ENCODE peak calls at places on chromosomes 2 and 18, in ten cellular contexts. L is testis, N is brain microvascular endothelial cell, J is tibial artery, X is A549, Z is dorsolateral prefrontal cortex, I is heart right ventricle, D is colonic mucosa, O is thyroid gland, H is heart left ventricle. W is an unnamed sample.

GRCh38 chr18:657311-657997 is at the start of gene TYMS:
- DNase-seq in L (peak), N (peak), J (no peak), X (peak), Z (no peak), I (peak), D (peak), O (peak), H (peak), W (peak)

GRCh38 chr18:54163458-54163857 is 61.0 kb downstream of the MBD2 start:
- DNase-seq in L (no peak), N (no peak), J (no peak), X (no peak), Z (no peak), I (no peak), D (no peak), O (no peak), H (no peak), W (no peak)

GRCh38 chr2:19711470-19712372 is 190.1 kb downstream of the TTC32 start:
- DNase-seq in L (no peak), N (peak), J (no peak), X (peak), Z (no peak), I (no peak), D (peak), O (no peak), H (peak), W (peak)

GRCh38 chr2:196170681-196171247 is 614 bp downstream of the STK17B start:
- DNase-seq in L (peak), N (peak), J (peak), X (no peak), Z (peak), I (peak), D (peak), O (no peak), H (peak), W (peak)

GRCh38 chr2:216970369-216970915 is 110.6 kb upstream of the TNP1 start:
- DNase-seq in L (no peak), N (no peak), J (no peak), X (no peak), Z (no peak), I (no peak), D (no peak), O (no peak), H (no peak), W (no peak)

GRCh38 chr2:121417826-121418225 is 112.9 kb upstream of the RNU4ATAC start:
- DNase-seq in L (no peak), N (no peak), J (no peak), X (no peak), Z (no peak), I (no peak), D (no peak), O (no peak), H (no peak), W (no peak)

GRCh38 chr2:156526950-156527636 is 90.9 kb downstream of the GPD2 start:
- DNase-seq in L (no peak), N (no peak), J (no peak), X (no peak), Z (no peak), I (no peak), D (no peak), O (no peak), H (no peak), W (no peak)

GRCh38 chr2:21067863-21068537 is 24.1 kb upstream of the APOB start:
- DNase-seq in L (no peak), N (no peak), J (no peak), X (no peak), Z (no peak), I (no peak), D (no peak), O (no peak), H (no peak), W (peak)

GRCh38 chr2:195513119-195513518 is 143.9 kb upstream of the SLC39A10 start:
- DNase-seq in L (no peak), N (no peak), J (no peak), X (no peak), Z (no peak), I (no peak), D (no peak), O (no peak), H (no peak), W (no peak)

GRCh38 chr2:174138161-174138560 is 110.2 kb downstream of the OLA1 start:
- DNase-seq in L (no peak), N (no peak), J (no peak), X (peak), Z (no peak), I (no peak), D (no peak), O (no peak), H (no peak), W (peak)

GRCh38 chr2:28338046-28338753 is 54.5 kb upstream of the FOSL2 start:
- DNase-seq in L (peak), N (peak), J (peak), X (no peak), Z (no peak), I (peak), D (peak), O (peak), H (peak), W (no peak)

GRCh38 chr18:13626544-13626908 is 99.8 kb downstream of the FAM210A start:
- DNase-seq in L (no peak), N (no peak), J (no peak), X (no peak), Z (no peak), I (no peak), D (no peak), O (no peak), H (no peak), W (no peak)

GRCh38 chr2:62200868-62201267 is 5.0 kb downstream of the B3GNT2 start:
- DNase-seq in L (no peak), N (no peak), J (no peak), X (no peak), Z (no peak), I (no peak), D (no peak), O (no peak), H (no peak), W (no peak)

GRCh38 chr2:59302683-59303082 is 1061.6 kb upstream of the FANCL start:
- DNase-seq in L (no peak), N (no peak), J (no peak), X (no peak), Z (no peak), I (no peak), D (no peak), O (no peak), H (no peak), W (no peak)
- TF ChIP-seq CTCF in L (no peak), N (no peak), J (no peak), X (no peak), Z (no peak), I (no peak), D (no peak), O (no peak), H (no peak), W (no peak)

GRCh38 chr2:34332813-34333212 is 733.7 kb upstream of the FAM98A start:
- DNase-seq in L (no peak), N (no peak), J (no peak), X (no peak), Z (no peak), I (no peak), D (no peak), O (no peak), H (no peak), W (no peak)
- H3K27ac ChIP-seq in L (no peak), N (no peak), J (no peak), X (no peak), Z (no peak), I (no peak), D (no peak), O (no peak), H (no peak), W (no peak)

DNA sequence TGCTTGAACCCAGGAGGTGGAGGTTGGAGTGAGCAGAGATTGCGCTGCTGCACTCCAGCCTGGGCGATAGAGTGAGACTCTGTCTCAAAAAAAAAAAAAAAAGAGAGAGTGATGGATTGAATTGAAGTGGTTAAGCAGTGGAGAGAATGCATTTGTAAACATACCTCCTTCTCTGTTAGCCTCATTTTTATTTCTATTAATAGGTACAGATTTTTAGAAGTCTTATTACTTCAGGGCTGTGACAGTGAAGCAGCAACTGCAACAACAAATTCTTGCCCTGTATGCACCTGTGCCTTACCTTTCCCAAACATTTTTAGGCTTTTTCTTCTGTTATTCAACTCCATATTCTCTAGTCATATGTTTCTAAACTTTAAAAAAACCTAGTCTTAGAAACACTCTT is 55.5 kb downstream of the RAB10 start:
- DNase-seq in L (no peak), N (no peak), J (no peak), X (no peak), Z (no peak), I (no peak), D (no peak), O (no peak), H (no peak), W (no peak)
- TF ChIP-seq CTCF in L (no peak), N (no peak), J (no peak), X (no peak), Z (no peak), I (no peak), D (no peak), O (no peak), H (no peak), W (no peak)

GRCh38 chr2:37358466-37358865 is 14.0 kb downstream of the QPCT start:
- DNase-seq in L (no peak), N (no peak), J (no peak), X (no peak), Z (no peak), I (no peak), D (no peak), O (no peak), H (no peak), W (no peak)

GRCh38 chr2:37361416-37361815 is 17.0 kb downstream of the QPCT start:
- DNase-seq in L (no peak), N (no peak), J (no peak), X (no peak), Z (no peak), I (no peak), D (no peak), O (no peak), H (no peak), W (no peak)

GRCh38 chr2:37365669-37366068 is 21.2 kb downstream of the QPCT start:
- DNase-seq in L (no peak), N (no peak), J (no peak), X (no peak), Z (no peak), I (no peak), D (no peak), O (no peak), H (no peak), W (no peak)

GRCh38 chr2:37364351-37364750 is 19.9 kb downstream of the QPCT start:
- DNase-seq in L (no peak), N (no peak), J (no peak), X (no peak), Z (no peak), I (no peak), D (no peak), O (no peak), H (no peak), W (no peak)

DNA sequence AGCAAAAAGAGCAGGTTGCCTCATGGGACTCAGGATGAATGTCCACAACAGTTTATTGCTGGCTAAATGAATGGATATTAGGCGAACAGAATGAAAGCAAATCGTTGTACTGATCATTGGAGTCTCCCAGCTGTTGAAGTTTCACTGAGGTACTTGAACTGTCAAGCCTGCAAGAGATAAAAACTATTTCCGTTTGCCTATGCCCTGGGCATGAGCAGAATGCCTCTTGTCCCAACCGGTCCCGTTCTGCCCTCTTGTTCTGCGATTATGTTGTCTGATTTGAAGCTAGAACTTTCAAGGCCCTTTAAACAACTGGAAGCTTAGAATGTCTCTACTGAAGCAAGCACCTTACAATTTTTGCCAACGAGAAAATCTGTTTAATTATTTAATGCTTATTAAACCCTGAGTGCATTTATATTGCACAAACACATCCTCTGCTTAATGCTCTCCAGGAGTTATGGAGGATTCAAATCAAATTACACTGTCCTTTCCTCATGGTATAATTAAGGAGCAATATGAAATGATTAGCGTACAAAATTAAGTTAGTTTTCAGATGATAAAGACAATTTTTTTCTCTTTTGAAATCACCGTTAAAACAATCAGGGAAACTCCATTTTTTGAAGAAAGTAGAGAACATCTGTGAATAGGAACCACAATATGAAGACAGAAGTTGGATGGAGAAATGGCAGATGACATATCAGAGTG is 17.7 kb downstream of the QPCT start:
- DNase-seq in L (no peak), N (no peak), J (no peak), X (no peak), Z (no peak), I (no peak), D (no peak), O (no peak), H (no peak), W (no peak)
- H3K27ac ChIP-seq in L (no peak), N (no peak), J (no peak), X (no peak), Z (no peak), I (no peak), D (no peak), O (no peak), H (no peak), W (no peak)

GRCh38 chr2:64749446-64749845 is 95.7 kb upstream of the SERTAD2 start:
- DNase-seq in L (no peak), N (no peak), J (no peak), X (no peak), Z (no peak), I (no peak), D (no peak), O (no peak), H (no peak), W (no peak)

GRCh38 chr2:64750817-64751285 is 97.1 kb upstream of the SERTAD2 start:
- DNase-seq in L (no peak), N (peak), J (peak), X (no peak), Z (peak), I (peak), D (peak), O (peak), H (peak), W (peak)

GRCh38 chr2:64750001-64750816 is 96.5 kb upstream of the SERTAD2 start:
- DNase-seq in L (peak), N (peak), J (peak), X (peak), Z (peak), I (peak), D (peak), O (peak), H (peak), W (peak)

GRCh38 chr2:64753384-64753783 is 99.7 kb upstream of the SERTAD2 start:
- DNase-seq in L (no peak), N (no peak), J (no peak), X (no peak), Z (no peak), I (no peak), D (no peak), O (no peak), H (no peak), W (no peak)

GRCh38 chr2:64751286-64752260 is 97.9 kb upstream of the SERTAD2 start:
- DNase-seq in L (peak), N (peak), J (no peak), X (peak), Z (peak), I (no peak), D (peak), O (peak), H (peak), W (peak)
- TF ChIP-seq CTCF in L (peak), N (peak), J (peak), X (no peak), Z (peak), I (peak), D (peak), O (peak), H (peak), W (no peak)

GRCh38 chr2:201114846-201115245 is 1.1 kb upstream of the CFLAR start:
- DNase-seq in L (no peak), N (no peak), J (no peak), X (no peak), Z (no peak), I (no peak), D (no peak), O (no peak), H (no peak), W (no peak)
- H3K27ac ChIP-seq in L (no peak), N (peak), J (no peak), X (peak), Z (no peak), I (peak), D (no peak), O (peak), H (peak), W (no peak)

GRCh38 chr18:2466978-2467377 is 104.3 kb downstream of the METTL4 start:
- DNase-seq in L (peak), N (no peak), J (no peak), X (no peak), Z (no peak), I (no peak), D (no peak), O (no peak), H (no peak), W (no peak)
- TF ChIP-seq CTCF in L (no peak), N (no peak), J (no peak), X (peak), Z (no peak), I (no peak), D (no peak), O (no peak), H (no peak), W (no peak)

GRCh38 chr2:72992734-72993102 is 75.4 kb downstream of the EMX1 start:
- DNase-seq in L (no peak), N (no peak), J (no peak), X (no peak), Z (no peak), I (no peak), D (no peak), O (no peak), H (peak), W (no peak)

GRCh38 chr2:72994282-72994990 is 77.1 kb downstream of the SFXN5 start:
- DNase-seq in L (no peak), N (no peak), J (peak), X (no peak), Z (no peak), I (no peak), D (no peak), O (no peak), H (peak), W (no peak)

GRCh38 chr2:72991980-72992733 is 74.8 kb downstream of the EMX1 start:
- DNase-seq in L (no peak), N (no peak), J (peak), X (no peak), Z (peak), I (no peak), D (no peak), O (no peak), H (peak), W (no peak)

GRCh38 chr2:72993585-72994280 is 76.4 kb downstream of the EMX1 start:
- DNase-seq in L (no peak), N (no peak), J (peak), X (no peak), Z (no peak), I (no peak), D (peak), O (no peak), H (no peak), W (no peak)

DNA sequence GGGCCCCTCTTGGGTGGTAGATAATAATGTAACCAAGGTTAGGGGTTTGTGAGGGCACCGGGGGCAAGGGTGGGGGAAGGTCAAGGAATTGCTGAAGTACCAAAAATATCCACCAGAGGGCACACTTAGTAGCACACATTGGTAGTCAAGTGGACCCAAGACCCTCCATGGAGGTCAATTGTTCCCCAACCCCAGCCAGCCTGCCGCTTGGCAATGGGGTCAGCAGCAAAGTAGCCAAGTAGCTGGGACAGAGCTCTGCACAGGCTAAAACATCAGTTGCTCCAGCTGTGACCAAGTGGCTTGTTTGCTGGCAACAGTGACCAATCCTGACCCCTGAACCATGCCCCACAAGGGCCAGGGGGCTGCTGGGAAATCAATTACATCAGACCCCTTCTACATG is 75.8 kb downstream of the EMX1 start:
- DNase-seq in L (peak), N (peak), J (peak), X (peak), Z (no peak), I (no peak), D (peak), O (peak), H (peak), W (peak)
- H3K27ac ChIP-seq in L (no peak), N (no peak), J (no peak), X (no peak), Z (no peak), I (no peak), D (no peak), O (no peak), H (no peak), W (no peak)

GRCh38 chr2:86621290-86621943 is 2.2 kb downstream of the RNF103 start:
- DNase-seq in L (no peak), N (no peak), J (no peak), X (no peak), Z (no peak), I (no peak), D (no peak), O (no peak), H (no peak), W (no peak)
- TF ChIP-seq CTCF in L (no peak), N (no peak), J (no peak), X (no peak), Z (no peak), I (no peak), D (no peak), O (no peak), H (no peak), W (no peak)

GRCh38 chr2:40418614-40419013 is 33.3 kb downstream of the SLC8A1 start:
- DNase-seq in L (no peak), N (no peak), J (no peak), X (no peak), Z (no peak), I (no peak), D (no peak), O (no peak), H (no peak), W (no peak)

GRCh38 chr2:40420478-40420877 is 31.4 kb downstream of the SLC8A1 start:
- DNase-seq in L (no peak), N (no peak), J (no peak), X (no peak), Z (no peak), I (no peak), D (no peak), O (no peak), H (no peak), W (no peak)

GRCh38 chr2:40416486-40416885 is 35.4 kb downstream of the SLC8A1 start:
- DNase-seq in L (no peak), N (no peak), J (no peak), X (no peak), Z (no peak), I (no peak), D (no peak), O (no peak), H (no peak), W (no peak)

DNA sequence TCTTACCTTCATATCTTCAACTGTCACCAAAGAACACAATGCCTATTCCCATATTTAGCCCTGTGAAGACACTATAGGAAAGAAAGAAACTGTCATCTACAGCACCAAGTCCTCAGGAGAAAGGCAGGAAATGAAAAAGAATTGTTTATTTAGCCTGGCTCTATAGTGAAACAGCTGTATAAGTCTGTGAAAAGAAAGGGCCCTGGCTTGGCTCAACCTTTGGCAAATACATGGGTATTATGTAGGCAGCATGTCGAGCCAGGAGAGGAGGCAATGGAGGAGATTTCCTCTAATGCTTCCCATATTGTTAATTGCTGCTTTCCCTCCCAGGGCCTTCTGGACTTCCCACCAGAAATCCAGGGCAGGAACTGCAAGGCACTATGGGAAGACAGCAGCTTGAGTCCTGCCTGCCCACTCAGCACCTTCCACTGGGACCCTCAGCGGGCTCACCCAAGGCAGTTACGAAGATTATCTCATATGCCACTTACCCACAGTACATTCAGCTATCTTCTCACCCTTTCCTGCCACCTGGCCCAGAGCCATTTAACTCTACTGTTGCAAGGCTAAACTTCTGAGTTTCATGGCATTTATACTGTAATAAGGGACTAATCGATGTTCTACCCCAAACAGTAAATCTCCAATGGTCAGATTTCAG is 30.1 kb downstream of the SLC8A1 start:
- DNase-seq in L (no peak), N (no peak), J (no peak), X (no peak), Z (no peak), I (no peak), D (no peak), O (no peak), H (no peak), W (no peak)
- H3K27ac ChIP-seq in L (no peak), N (no peak), J (no peak), X (no peak), Z (no peak), I (peak), D (no peak), O (no peak), H (peak), W (no peak)